ENCODE peak calls at places on chromosomes 5 and 9, in eight cellular contexts. D is GM23338, K is mesendoderm, N is SJSA1, B is heart left ventricle, F is psoas muscle, G is tibial nerve, R is endodermal cell. Y is an unnamed sample.

GRCh38 chr5:55994502-55994997 is at the start of gene IL6ST:
- DNase-seq in N (peak; percentile 85), R (no peak), D (peak; percentile 89), B (no peak), K (peak; percentile 85), F (no peak), G (peak; percentile 47), Y (no peak)

GRCh38 chr5:53934126-53934856 is 373.9 kb downstream of the NDUFS4 start:
- DNase-seq in N (no peak), G (no peak), K (no peak), R (no peak), F (no peak), B (no peak), D (no peak), Y (no peak)

GRCh38 chr5:36357391-36357790 is 55.7 kb upstream of the RANBP3L start:
- DNase-seq in B (no peak), F (no peak), R (no peak), N (no peak), D (no peak), K (no peak), G (no peak), Y (no peak)

GRCh38 chr5:160463775-160464465 is 42.3 kb downstream of the PTTG1 start:
- DNase-seq in K (no peak), F (no peak), N (no peak), R (no peak), D (no peak), B (no peak), G (no peak), Y (no peak)

GRCh38 chr5:32909207-32909606 is 198.1 kb downstream of the NPR3 start:
- DNase-seq in D (no peak), K (no peak), R (no peak), G (no peak), F (no peak), N (no peak), B (no peak), Y (no peak)

GRCh38 chr5:32981061-32981460 is 269.9 kb downstream of the NPR3 start:
- DNase-seq in N (no peak), F (no peak), G (no peak), B (no peak), R (no peak), D (no peak), K (no peak), Y (no peak)

GRCh38 chr5:58184910-58185309 is 275.0 kb downstream of the PLK2 start:
- DNase-seq in K (no peak), N (no peak), G (no peak), D (no peak), F (no peak), B (no peak), R (no peak), Y (no peak)

GRCh38 chr5:139636975-139637408 is 11.2 kb upstream of the CXXC5 start:
- DNase-seq in K (no peak), B (no peak), D (no peak), G (no peak), R (no peak), F (no peak), N (no peak), Y (no peak)

GRCh38 chr5:178309271-178310008 is 76.8 kb upstream of the PHYKPL start:
- DNase-seq in N (no peak), K (no peak), G (no peak), F (peak; percentile 49), D (no peak), B (no peak), R (peak; percentile 38), Y (no peak)

GRCh38 chr9:133954862-133955529 is 37.1 kb downstream of the VAV2 start:
- DNase-seq in K (no peak), F (peak; percentile 21), R (no peak), N (no peak), B (peak; percentile 19), D (no peak), G (no peak), Y (peak; percentile 32)

GRCh38 chr9:89542461-89543021 is 44.6 kb upstream of the SEMA4D start:
- DNase-seq in D (no peak), B (no peak), G (no peak), F (no peak), K (no peak), N (no peak), R (peak; percentile 38), Y (no peak)

GRCh38 chr5:124519396-124519795 is 227.0 kb downstream of the ZNF608 start:
- DNase-seq in N (no peak), K (no peak), F (no peak), G (no peak), B (no peak), D (no peak), R (no peak), Y (no peak)

GRCh38 chr5:120684749-120685415 is 220.8 kb downstream of the PRR16 start:
- DNase-seq in K (peak; percentile 73), F (no peak), N (no peak), D (peak; percentile 69), R (peak; percentile 76), G (no peak), B (no peak), Y (no peak)

GRCh38 chr5:59745422-59745863 is 148.1 kb downstream of the PDE4D start:
- DNase-seq in N (no peak), D (no peak), G (no peak), R (no peak), F (peak; percentile 55), K (no peak), B (peak; percentile 28), Y (no peak)

GRCh38 chr5:176578391-176578808 is 29.3 kb downstream of the CDHR2 start:
- DNase-seq in R (peak; percentile 96), K (peak; percentile 91), N (no peak), B (no peak), F (no peak), G (no peak), D (peak; percentile 95), Y (peak; percentile 28)

GRCh38 chr5:101440173-101440572 is 537.1 kb upstream of the ST8SIA4 start:
- DNase-seq in B (no peak), D (no peak), F (no peak), G (no peak), K (no peak), N (no peak), R (no peak), Y (no peak)

GRCh38 chr9:35518212-35518917 is 28.5 kb downstream of the RUSC2 start:
- DNase-seq in N (peak; percentile 88), G (no peak), B (no peak), K (peak; percentile 99), F (peak; percentile 57), R (peak; percentile 88), D (peak; percentile 91), Y (no peak)

DNA sequence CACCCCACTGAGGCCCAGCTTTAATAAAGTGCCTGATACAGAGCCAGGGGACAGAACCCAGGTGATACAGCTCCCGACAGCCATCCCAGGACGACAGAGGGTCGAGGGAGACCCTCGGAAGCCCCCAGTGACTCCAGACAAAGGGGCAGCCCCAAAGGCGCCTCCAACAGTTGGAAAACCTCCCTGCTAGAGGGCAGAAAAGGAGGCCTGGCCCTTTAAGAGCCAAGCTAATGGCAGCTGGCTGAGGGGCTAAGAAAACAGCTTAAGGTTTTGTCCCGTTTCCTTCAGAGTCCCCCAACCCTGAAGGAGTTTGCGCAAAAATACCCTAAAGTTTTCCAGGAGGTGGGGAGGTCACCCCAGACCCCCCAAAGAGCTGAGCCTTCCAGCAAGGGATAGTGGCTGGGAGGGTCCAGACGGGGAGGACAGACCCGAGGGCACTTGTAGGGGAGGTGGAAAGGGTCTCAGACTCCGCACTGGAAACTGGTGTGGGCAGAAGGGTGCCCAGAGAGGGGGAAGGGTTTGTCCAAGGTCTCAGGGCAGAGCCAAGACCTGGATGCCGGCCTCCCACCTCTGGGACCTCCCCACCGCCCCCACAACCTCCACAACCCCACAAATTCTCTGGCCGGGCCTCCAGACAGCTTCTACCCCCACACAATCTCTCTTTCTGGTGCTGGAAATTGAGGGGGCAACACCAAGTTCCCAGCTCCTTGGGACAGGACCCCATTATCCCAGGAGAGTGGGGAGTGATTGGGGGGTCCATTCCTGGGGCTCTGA is 8.2 kb upstream of the AK1 start:
- DNase-seq in G (no peak), F (no peak), N (no peak), R (peak; percentile 53), B (no peak), K (no peak), D (no peak), Y (no peak)
- H3K27ac ChIP-seq in G (peak overlapping the region; percentile 63), F (peak overlapping the region; percentile 36), N (no peak overlapping the region), R (peak overlapping the region; percentile 57), B (peak overlapping the region; percentile 39), K (no peak overlapping the region), D (peak overlapping the region; percentile 55), Y (no peak overlapping the region)

GRCh38 chr9:130183133-130183762 is 11.0 kb downstream of the NCS1 start:
- DNase-seq in B (no peak), D (peak; percentile 50), F (no peak), K (peak; percentile 80), R (peak; percentile 76), G (no peak), N (peak; percentile 85), Y (no peak)

GRCh38 chr9:130186051-130186450 is 13.8 kb downstream of the NCS1 start:
- DNase-seq in K (no peak), B (no peak), F (no peak), R (no peak), D (no peak), N (no peak), G (no peak), Y (no peak)

GRCh38 chr9:130185494-130186005 is 13.3 kb downstream of the NCS1 start:
- DNase-seq in F (no peak), K (no peak), D (no peak), R (no peak), N (no peak), G (no peak), B (no peak), Y (no peak)

GRCh38 chr9:130186839-130187522 is 14.8 kb downstream of the NCS1 start:
- DNase-seq in N (peak; percentile 84), F (no peak), K (peak; percentile 91), D (peak; percentile 60), B (no peak), R (peak; percentile 95), G (no peak), Y (no peak)

DNA sequence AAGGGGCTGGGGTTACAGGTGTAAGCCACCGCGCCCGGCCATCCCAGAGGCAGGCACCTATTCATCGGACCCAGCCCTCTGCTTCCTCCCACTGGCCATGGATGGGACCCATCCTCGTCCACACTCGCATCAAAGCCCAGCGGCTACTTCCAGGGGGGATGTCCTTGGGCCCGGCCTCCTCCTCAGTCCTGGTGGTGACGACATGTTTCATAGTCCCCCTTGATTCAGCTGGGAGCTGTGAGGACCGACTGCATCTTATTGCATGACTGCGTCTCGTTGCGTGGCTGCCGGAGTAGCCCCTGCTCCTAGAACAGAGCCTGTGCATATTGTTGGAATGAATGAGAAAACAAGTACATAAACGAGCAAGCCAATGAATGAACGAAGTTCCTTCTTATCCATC is 12.8 kb downstream of the NCS1 start:
- DNase-seq in F (no peak), K (peak; percentile 46), R (no peak), N (no peak), D (peak; percentile 49), G (no peak), B (no peak), Y (no peak)
- H3K4me1 ChIP-seq in F (no peaks in the 10 kb centered on the region), K (peaks cover 7% of the 10 kb centered on the region), R (no peaks in the 10 kb centered on the region), N (peaks cover 49% of the 10 kb centered on the region), D (peaks cover 24% of the 10 kb centered on the region), G (peaks cover 42% of the 10 kb centered on the region), B (peaks cover 15% of the 10 kb centered on the region), Y (no peaks in the 10 kb centered on the region)

GRCh38 chr9:126397056-126397455 is 70.4 kb downstream of the MVB12B start:
- DNase-seq in N (no peak), D (no peak), K (peak; percentile 32), G (no peak), B (no peak), F (no peak), R (no peak), Y (peak; percentile 62)
- H3K4me3 ChIP-seq in N (no peak overlapping the region), D (no peak overlapping the region), K (no peak overlapping the region), G (no peak overlapping the region), B (no peak overlapping the region), F (no peak overlapping the region), R (no peak overlapping the region), Y (no peak overlapping the region)

GRCh38 chr9:98248737-98249474 is 6.5 kb downstream of the TBC1D2 start:
- DNase-seq in R (no peak), K (no peak), F (peak; percentile 75), N (peak; percentile 73), D (no peak), B (peak; percentile 69), G (no peak), Y (no peak)
- H3K27ac ChIP-seq in R (no peak overlapping the region), K (no peak overlapping the region), F (peak overlapping the region; percentile 30), N (peak overlapping the region; percentile 73), D (no peak overlapping the region), B (peak overlapping the region; percentile 49), G (peak overlapping the region; percentile 76), Y (peak overlapping the region; percentile 55)